ENCODE peak calls at places on chromosomes 3 and 15, in seven cellular contexts. One of them, this sample, is unnamed.

GRCh38 chr15:69668963-69669362 is 216.3 kb downstream of the RPLP1 start:
- DNase-seq in H1: no peak
- DNase-seq in HCT116: no peak
- DNase-seq in GM12878: peak
- DNase-seq in HepG2: no peak
- DNase-seq in K562: no peak
- DNase-seq in SK-N-SH: no peak
- DNase-seq in this sample: no peak

GRCh38 chr15:91941871-91942270 is 88.4 kb downstream of the SLCO3A1 start:
- DNase-seq in H1: no peak
- DNase-seq in HCT116: no peak
- DNase-seq in GM12878: no peak
- DNase-seq in HepG2: no peak
- DNase-seq in K562: no peak
- DNase-seq in SK-N-SH: no peak
- DNase-seq in this sample: no peak

GRCh38 chr15:39235084-39235795 is 345.6 kb upstream of the THBS1 start:
- DNase-seq in H1: no peak
- DNase-seq in HCT116: no peak
- DNase-seq in GM12878: no peak
- DNase-seq in HepG2: no peak
- DNase-seq in K562: no peak
- DNase-seq in SK-N-SH: no peak
- DNase-seq in this sample: no peak

GRCh38 chr3:171700653-171701052 is 109.6 kb downstream of the PLD1 start:
- DNase-seq in H1: no peak
- DNase-seq in HCT116: no peak
- DNase-seq in GM12878: no peak
- DNase-seq in HepG2: no peak
- DNase-seq in K562: no peak
- DNase-seq in SK-N-SH: no peak
- DNase-seq in this sample: no peak

GRCh38 chr3:116767726-116768125 is 58.1 kb downstream of the TUSC7 start:
- DNase-seq in H1: no peak
- DNase-seq in HCT116: no peak
- DNase-seq in GM12878: no peak
- DNase-seq in HepG2: no peak
- DNase-seq in K562: no peak
- DNase-seq in SK-N-SH: no peak
- DNase-seq in this sample: no peak

GRCh38 chr15:39300451-39301153 is 280.3 kb upstream of the THBS1 start:
- DNase-seq in H1: no peak
- DNase-seq in HCT116: no peak
- DNase-seq in GM12878: no peak
- DNase-seq in HepG2: no peak
- DNase-seq in K562: no peak
- DNase-seq in SK-N-SH: no peak
- DNase-seq in this sample: no peak

GRCh38 chr3:151067158-151067557 is 18.3 kb upstream of the MED12L start:
- DNase-seq in H1: no peak
- DNase-seq in HCT116: peak
- DNase-seq in GM12878: no peak
- DNase-seq in HepG2: peak
- DNase-seq in K562: peak
- DNase-seq in SK-N-SH: no peak
- DNase-seq in this sample: no peak

GRCh38 chr15:70092462-70092850 is 5.3 kb downstream of the TLE3 start:
- DNase-seq in H1: no peak
- DNase-seq in HCT116: no peak
- DNase-seq in GM12878: no peak
- DNase-seq in HepG2: no peak
- DNase-seq in K562: no peak
- DNase-seq in SK-N-SH: no peak
- DNase-seq in this sample: no peak

GRCh38 chr3:37546876-37547275 is 314.8 kb upstream of the CTDSPL start:
- DNase-seq in H1: no peak
- DNase-seq in HCT116: no peak
- DNase-seq in GM12878: no peak
- DNase-seq in HepG2: peak
- DNase-seq in K562: peak
- DNase-seq in SK-N-SH: peak
- DNase-seq in this sample: no peak

GRCh38 chr3:14403636-14404395 is 1.4 kb downstream of the SLC6A6 start:
- DNase-seq in H1: no peak
- DNase-seq in HCT116: no peak
- DNase-seq in GM12878: no peak
- DNase-seq in HepG2: peak
- DNase-seq in K562: peak
- DNase-seq in SK-N-SH: peak
- DNase-seq in this sample: no peak

GRCh38 chr3:43872301-43872700 is 181.6 kb downstream of the ABHD5 start:
- DNase-seq in H1: no peak
- DNase-seq in HCT116: no peak
- DNase-seq in GM12878: no peak
- DNase-seq in HepG2: no peak
- DNase-seq in K562: no peak
- DNase-seq in SK-N-SH: peak
- DNase-seq in this sample: no peak

GRCh38 chr3:141940204-141940776 is 63.8 kb downstream of the ATP1B3 start:
- DNase-seq in H1: no peak
- DNase-seq in HCT116: peak
- DNase-seq in GM12878: no peak
- DNase-seq in HepG2: no peak
- DNase-seq in K562: no peak
- DNase-seq in SK-N-SH: peak
- DNase-seq in this sample: peak

GRCh38 chr3:188194327-188194726 is 40.4 kb downstream of the LPP start:
- DNase-seq in H1: no peak
- DNase-seq in HCT116: no peak
- DNase-seq in GM12878: no peak
- DNase-seq in HepG2: no peak
- DNase-seq in K562: no peak
- DNase-seq in SK-N-SH: no peak
- DNase-seq in this sample: no peak

GRCh38 chr3:197792019-197792647 is 1.1 kb downstream of the LRCH3 start:
- DNase-seq in H1: no peak
- DNase-seq in HCT116: no peak
- DNase-seq in GM12878: no peak
- DNase-seq in HepG2: no peak
- DNase-seq in K562: peak
- DNase-seq in SK-N-SH: no peak
- DNase-seq in this sample: no peak

GRCh38 chr15:45710657-45711056 is 75.8 kb downstream of the SQOR start:
- DNase-seq in H1: no peak
- DNase-seq in HCT116: no peak
- DNase-seq in GM12878: no peak
- DNase-seq in HepG2: no peak
- DNase-seq in K562: no peak
- DNase-seq in SK-N-SH: no peak
- DNase-seq in this sample: no peak
- TF ChIP-seq SIN3A in H1: no peak
- TF ChIP-seq SIN3A in HCT116: no peak
- TF ChIP-seq SIN3A in GM12878: no peak
- TF ChIP-seq SIN3A in HepG2: no peak
- TF ChIP-seq SIN3A in K562: no peak
- TF ChIP-seq SIN3A in SK-N-SH: no peak
- TF ChIP-seq SIN3A in this sample: no peak

GRCh38 chr15:51770902-51771301 is 19.5 kb downstream of the TMOD2 start:
- DNase-seq in H1: no peak
- DNase-seq in HCT116: no peak
- DNase-seq in GM12878: no peak
- DNase-seq in HepG2: no peak
- DNase-seq in K562: no peak
- DNase-seq in SK-N-SH: no peak
- DNase-seq in this sample: no peak

GRCh38 chr15:51771773-51772172 is 20.4 kb downstream of the TMOD2 start:
- DNase-seq in H1: no peak
- DNase-seq in HCT116: no peak
- DNase-seq in GM12878: no peak
- DNase-seq in HepG2: no peak
- DNase-seq in K562: no peak
- DNase-seq in SK-N-SH: no peak
- DNase-seq in this sample: no peak

GRCh38 chr15:51765751-51766150 is 14.4 kb downstream of the TMOD2 start:
- DNase-seq in H1: no peak
- DNase-seq in HCT116: no peak
- DNase-seq in GM12878: no peak
- DNase-seq in HepG2: no peak
- DNase-seq in K562: no peak
- DNase-seq in SK-N-SH: no peak
- DNase-seq in this sample: no peak

GRCh38 chr15:51768018-51768417 is 16.6 kb downstream of the TMOD2 start:
- DNase-seq in H1: no peak
- DNase-seq in HCT116: no peak
- DNase-seq in GM12878: no peak
- DNase-seq in HepG2: no peak
- DNase-seq in K562: no peak
- DNase-seq in SK-N-SH: no peak
- DNase-seq in this sample: no peak
- TF ChIP-seq POLR2AphosphoS5 in H1: no peak
- TF ChIP-seq POLR2AphosphoS5 in HCT116: no peak
- TF ChIP-seq POLR2AphosphoS5 in GM12878: no peak
- TF ChIP-seq POLR2AphosphoS5 in HepG2: no peak
- TF ChIP-seq POLR2AphosphoS5 in K562: no peak
- TF ChIP-seq POLR2AphosphoS5 in SK-N-SH: no peak
- TF ChIP-seq POLR2AphosphoS5 in this sample: no peak

GRCh38 chr3:27625848-27626247 is 96.3 kb downstream of the EOMES start:
- DNase-seq in H1: no peak
- DNase-seq in HCT116: no peak
- DNase-seq in GM12878: no peak
- DNase-seq in HepG2: no peak
- DNase-seq in K562: no peak
- DNase-seq in SK-N-SH: no peak
- DNase-seq in this sample: no peak

GRCh38 chr3:27630892-27631291 is 91.2 kb downstream of the EOMES start:
- DNase-seq in H1: no peak
- DNase-seq in HCT116: no peak
- DNase-seq in GM12878: no peak
- DNase-seq in HepG2: no peak
- DNase-seq in K562: no peak
- DNase-seq in SK-N-SH: no peak
- DNase-seq in this sample: no peak

GRCh38 chr3:27626596-27627118 is 95.5 kb downstream of the EOMES start:
- DNase-seq in H1: no peak
- DNase-seq in HCT116: no peak
- DNase-seq in GM12878: no peak
- DNase-seq in HepG2: peak
- DNase-seq in K562: no peak
- DNase-seq in SK-N-SH: no peak
- DNase-seq in this sample: no peak

GRCh38 chr3:27629381-27629780 is 92.7 kb downstream of the EOMES start:
- DNase-seq in H1: no peak
- DNase-seq in HCT116: no peak
- DNase-seq in GM12878: no peak
- DNase-seq in HepG2: no peak
- DNase-seq in K562: no peak
- DNase-seq in SK-N-SH: peak
- DNase-seq in this sample: no peak

GRCh38 chr3:27628029-27628750 is 93.9 kb downstream of the EOMES start:
- DNase-seq in H1: no peak
- DNase-seq in HCT116: no peak
- DNase-seq in GM12878: no peak
- DNase-seq in HepG2: no peak
- DNase-seq in K562: no peak
- DNase-seq in SK-N-SH: no peak
- DNase-seq in this sample: no peak
- TF ChIP-seq SIN3A in H1: no peak
- TF ChIP-seq SIN3A in HCT116: no peak
- TF ChIP-seq SIN3A in GM12878: no peak
- TF ChIP-seq SIN3A in HepG2: no peak
- TF ChIP-seq SIN3A in K562: no peak
- TF ChIP-seq SIN3A in SK-N-SH: no peak
- TF ChIP-seq SIN3A in this sample: no peak

GRCh38 chr3:153640689-153641308 is 478.8 kb downstream of the RAP2B start:
- DNase-seq in H1: peak
- DNase-seq in HCT116: no peak
- DNase-seq in GM12878: no peak
- DNase-seq in HepG2: no peak
- DNase-seq in K562: peak
- DNase-seq in SK-N-SH: no peak
- DNase-seq in this sample: no peak
- TF ChIP-seq POLR2AphosphoS5 in H1: no peak
- TF ChIP-seq POLR2AphosphoS5 in HCT116: no peak
- TF ChIP-seq POLR2AphosphoS5 in GM12878: no peak
- TF ChIP-seq POLR2AphosphoS5 in HepG2: no peak
- TF ChIP-seq POLR2AphosphoS5 in K562: no peak
- TF ChIP-seq POLR2AphosphoS5 in SK-N-SH: no peak
- TF ChIP-seq POLR2AphosphoS5 in this sample: no peak

DNA sequence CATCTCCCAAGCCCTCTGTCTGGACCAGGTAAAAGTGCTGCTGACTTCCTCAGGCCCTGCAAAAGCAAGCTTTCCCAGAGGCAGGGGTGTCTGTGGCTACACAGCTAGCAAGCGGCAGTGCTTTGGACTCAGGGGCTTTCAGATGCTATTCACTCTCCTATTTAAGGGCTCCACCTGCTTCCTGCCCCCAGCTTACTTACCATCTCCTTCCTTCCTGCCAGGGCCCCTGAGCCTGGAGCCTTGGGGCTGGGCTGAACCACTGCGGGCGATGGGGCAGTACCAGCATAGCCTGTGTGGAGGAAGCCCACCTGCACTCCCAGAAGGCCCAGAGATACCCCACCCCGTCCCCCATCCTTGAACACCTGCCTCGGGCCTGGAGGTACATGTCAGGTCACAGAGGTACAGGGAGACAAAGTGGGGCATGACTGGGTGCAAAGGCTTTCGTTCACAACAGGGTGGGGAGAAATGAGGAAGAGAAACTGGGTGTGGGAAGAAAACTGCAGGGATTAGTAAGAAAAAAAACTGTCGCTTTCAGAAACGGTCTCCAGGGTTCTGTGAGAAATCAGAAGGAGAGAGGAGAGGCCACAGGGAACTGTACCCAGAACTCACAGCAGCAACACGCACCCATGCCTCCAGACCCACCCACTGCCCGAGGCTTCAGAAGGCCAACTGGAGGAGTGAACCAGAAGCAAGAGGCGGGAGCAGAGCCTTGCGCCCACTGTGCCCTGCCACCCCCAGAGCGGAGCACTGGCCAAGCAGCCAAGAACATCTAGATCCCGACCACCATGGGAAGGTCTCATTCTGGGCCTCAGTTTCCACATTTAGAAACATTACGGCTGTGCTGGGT is 49.5 kb downstream of the CCDC12 start:
- DNase-seq in H1: no peak
- DNase-seq in HCT116: no peak
- DNase-seq in GM12878: peak
- DNase-seq in HepG2: no peak
- DNase-seq in K562: no peak
- DNase-seq in SK-N-SH: no peak
- DNase-seq in this sample: no peak
- TF ChIP-seq SIN3A in H1: no peak
- TF ChIP-seq SIN3A in HCT116: no peak
- TF ChIP-seq SIN3A in GM12878: peak
- TF ChIP-seq SIN3A in HepG2: no peak
- TF ChIP-seq SIN3A in K562: no peak
- TF ChIP-seq SIN3A in SK-N-SH: no peak
- TF ChIP-seq SIN3A in this sample: no peak